ENCODE peak calls at places on chromosomes 3 and 15, in four cellular contexts. One of them, this sample, is unnamed.

GRCh38 chr3:73401058-73401457 is 223.7 kb downstream of the PDZRN3 start:
- DNase-seq in kidney: peak; percentile 86
- DNase-seq in brain microvascular endothelial cell: no peak
- DNase-seq in CD8-positive, alpha-beta T cell: no peak
- DNase-seq in this sample: no peak

GRCh38 chr3:59653405-59654119 is 603.7 kb upstream of the CFAP20DC start:
- DNase-seq in brain microvascular endothelial cell: no peak
- DNase-seq in CD8-positive, alpha-beta T cell: no peak
- DNase-seq in kidney: no peak
- DNase-seq in this sample: no peak

GRCh38 chr15:73782339-73782979 is 29.3 kb upstream of the INSYN1 start:
- DNase-seq in brain microvascular endothelial cell: no peak
- DNase-seq in kidney: no peak
- DNase-seq in CD8-positive, alpha-beta T cell: no peak
- DNase-seq in this sample: no peak

GRCh38 chr3:151579571-151580270 is 118.9 kb upstream of the IGSF10 start:
- DNase-seq in kidney: no peak
- DNase-seq in brain microvascular endothelial cell: no peak
- DNase-seq in CD8-positive, alpha-beta T cell: no peak
- DNase-seq in this sample: no peak

GRCh38 chr3:79392479-79392878 is 375.3 kb downstream of the ROBO1 start:
- DNase-seq in kidney: no peak
- DNase-seq in CD8-positive, alpha-beta T cell: no peak
- DNase-seq in brain microvascular endothelial cell: no peak
- DNase-seq in this sample: no peak

GRCh38 chr3:73513260-73513659 is 111.5 kb downstream of the PDZRN3 start:
- DNase-seq in brain microvascular endothelial cell: no peak
- DNase-seq in kidney: no peak
- DNase-seq in CD8-positive, alpha-beta T cell: no peak
- DNase-seq in this sample: no peak

GRCh38 chr15:68387288-68388143 is 44.4 kb downstream of the ITGA11 start:
- DNase-seq in kidney: no peak
- DNase-seq in CD8-positive, alpha-beta T cell: no peak
- DNase-seq in brain microvascular endothelial cell: no peak
- DNase-seq in this sample: no peak

GRCh38 chr3:116005404-116005803 is 382.1 kb downstream of the GAP43 start:
- DNase-seq in brain microvascular endothelial cell: peak; percentile 98
- DNase-seq in CD8-positive, alpha-beta T cell: no peak
- DNase-seq in kidney: no peak
- DNase-seq in this sample: peak; percentile 78

GRCh38 chr15:89335289-89336041 is 841 bp upstream of the POLG start:
- DNase-seq in CD8-positive, alpha-beta T cell: peak; percentile 56
- DNase-seq in brain microvascular endothelial cell: peak; percentile 7
- DNase-seq in kidney: no peak
- DNase-seq in this sample: peak; percentile 22

GRCh38 chr3:157418104-157418503 is 18.5 kb upstream of the PTX3 start:
- DNase-seq in CD8-positive, alpha-beta T cell: no peak
- DNase-seq in kidney: no peak
- DNase-seq in brain microvascular endothelial cell: no peak
- DNase-seq in this sample: no peak

GRCh38 chr15:32840481-32841245 is 122.9 kb downstream of the GREM1 start:
- DNase-seq in brain microvascular endothelial cell: no peak
- DNase-seq in kidney: no peak
- DNase-seq in CD8-positive, alpha-beta T cell: no peak
- DNase-seq in this sample: no peak

GRCh38 chr3:153785901-153786300 is 335.3 kb upstream of the ARHGEF26 start:
- DNase-seq in kidney: no peak
- DNase-seq in brain microvascular endothelial cell: no peak
- DNase-seq in CD8-positive, alpha-beta T cell: no peak
- DNase-seq in this sample: no peak

GRCh38 chr3:126983653-126984390 is 907 bp downstream of the PLXNA1 start:
- DNase-seq in CD8-positive, alpha-beta T cell: peak; percentile 46
- DNase-seq in kidney: no peak
- DNase-seq in brain microvascular endothelial cell: no peak
- DNase-seq in this sample: peak; percentile 96

GRCh38 chr3:33019981-33020380 is 68.5 kb downstream of the CCR4 start:
- DNase-seq in CD8-positive, alpha-beta T cell: no peak
- DNase-seq in brain microvascular endothelial cell: no peak
- DNase-seq in kidney: no peak
- DNase-seq in this sample: no peak

GRCh38 chr15:42832577-42832976 is 88.0 kb downstream of the TTBK2 start:
- DNase-seq in kidney: no peak
- DNase-seq in CD8-positive, alpha-beta T cell: no peak
- DNase-seq in brain microvascular endothelial cell: peak; percentile 88
- DNase-seq in this sample: peak; percentile 84

GRCh38 chr3:11769704-11770103 is 77.0 kb downstream of the TAMM41 start:
- DNase-seq in kidney: no peak
- DNase-seq in CD8-positive, alpha-beta T cell: no peak
- DNase-seq in brain microvascular endothelial cell: no peak
- DNase-seq in this sample: peak; percentile 54

GRCh38 chr3:11768604-11769003 is 78.1 kb downstream of the TAMM41 start:
- DNase-seq in brain microvascular endothelial cell: no peak
- DNase-seq in kidney: no peak
- DNase-seq in CD8-positive, alpha-beta T cell: no peak
- DNase-seq in this sample: no peak

GRCh38 chr3:11770105-11770476 is 76.6 kb downstream of the TAMM41 start:
- DNase-seq in CD8-positive, alpha-beta T cell: no peak
- DNase-seq in brain microvascular endothelial cell: no peak
- DNase-seq in kidney: no peak
- DNase-seq in this sample: no peak

GRCh38 chr3:11774296-11774877 is 72.3 kb downstream of the TAMM41 start:
- DNase-seq in CD8-positive, alpha-beta T cell: no peak
- DNase-seq in brain microvascular endothelial cell: peak; percentile 55
- DNase-seq in kidney: no peak
- DNase-seq in this sample: peak; percentile 83

DNA sequence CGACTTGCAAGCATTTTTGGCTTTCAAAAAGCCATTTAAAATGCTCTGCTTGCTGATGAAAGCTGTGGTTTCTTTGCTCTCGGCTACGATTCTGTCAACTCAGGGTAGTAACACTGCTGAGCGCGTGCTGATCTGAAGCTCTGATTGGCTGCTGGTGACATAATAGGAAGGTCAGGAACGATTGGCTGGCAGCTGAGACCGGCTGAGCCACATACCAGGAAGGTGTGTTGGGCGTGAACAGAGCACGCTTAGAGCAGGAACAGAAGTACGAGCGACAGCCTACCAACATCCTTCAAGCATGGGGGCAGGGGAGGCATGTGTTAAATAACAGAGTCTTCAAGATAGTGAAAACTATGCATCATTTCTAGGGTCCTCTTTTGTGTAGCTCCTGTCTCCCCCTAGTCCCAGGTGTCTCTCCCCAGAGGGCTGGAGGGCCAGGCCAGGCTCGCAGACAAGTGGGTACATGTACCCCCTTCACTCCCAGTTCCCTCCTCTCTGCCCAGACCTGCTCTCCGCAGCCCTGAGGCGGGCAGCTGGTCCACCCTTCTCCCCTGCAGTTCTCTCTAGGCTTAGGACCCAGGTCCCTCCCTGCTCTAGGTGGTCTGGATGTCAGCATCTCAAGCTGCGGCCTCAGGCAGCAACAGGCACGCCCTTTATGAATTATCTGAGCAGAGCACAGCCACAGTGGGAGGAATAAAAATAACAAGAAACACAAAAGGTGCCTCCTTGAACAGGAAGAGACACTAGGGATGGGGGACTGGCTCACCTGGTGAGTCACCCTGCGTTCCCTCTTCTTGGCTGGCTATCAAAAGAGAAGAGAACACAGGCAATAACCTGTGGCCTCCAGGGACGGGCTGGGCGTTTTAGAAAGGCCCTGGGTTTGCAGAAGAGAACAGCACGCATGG is 76.0 kb downstream of the TAMM41 start:
- DNase-seq in CD8-positive, alpha-beta T cell: peak; percentile 90
- DNase-seq in kidney: peak; percentile 90
- DNase-seq in brain microvascular endothelial cell: peak; percentile 84
- DNase-seq in this sample: peak; percentile 94
- H3K4me3 ChIP-seq in CD8-positive, alpha-beta T cell: peak overlapping the region; percentile 8
- H3K4me3 ChIP-seq in kidney: peak overlapping the region; percentile 5
- H3K4me3 ChIP-seq in brain microvascular endothelial cell: no peak overlapping the region
- H3K4me3 ChIP-seq in this sample: peak overlapping the region; percentile 57

GRCh38 chr15:69498282-69498681 is 45.7 kb downstream of the RPLP1 start:
- DNase-seq in kidney: no peak
- DNase-seq in brain microvascular endothelial cell: no peak
- DNase-seq in CD8-positive, alpha-beta T cell: no peak
- DNase-seq in this sample: no peak

GRCh38 chr15:69501456-69501855 is 48.8 kb downstream of the RPLP1 start:
- DNase-seq in brain microvascular endothelial cell: no peak
- DNase-seq in kidney: no peak
- DNase-seq in CD8-positive, alpha-beta T cell: no peak
- DNase-seq in this sample: no peak

GRCh38 chr15:69500339-69500738 is 47.7 kb downstream of the RPLP1 start:
- DNase-seq in CD8-positive, alpha-beta T cell: no peak
- DNase-seq in brain microvascular endothelial cell: no peak
- DNase-seq in kidney: no peak
- DNase-seq in this sample: no peak

GRCh38 chr15:69498987-69499386 is 46.4 kb downstream of the RPLP1 start:
- DNase-seq in kidney: no peak
- DNase-seq in CD8-positive, alpha-beta T cell: no peak
- DNase-seq in brain microvascular endothelial cell: no peak
- DNase-seq in this sample: no peak

GRCh38 chr15:69499521-69500201 is 47.0 kb downstream of the RPLP1 start:
- DNase-seq in kidney: no peak
- DNase-seq in brain microvascular endothelial cell: no peak
- DNase-seq in CD8-positive, alpha-beta T cell: no peak
- DNase-seq in this sample: no peak
- TF ChIP-seq CTCF in kidney: no peak
- TF ChIP-seq CTCF in brain microvascular endothelial cell: no peak
- TF ChIP-seq CTCF in CD8-positive, alpha-beta T cell: no peak
- TF ChIP-seq CTCF in this sample: no peak

GRCh38 chr3:37347941-37348340 is 173.6 kb upstream of the LRRFIP2 start:
- DNase-seq in kidney: no peak
- DNase-seq in CD8-positive, alpha-beta T cell: no peak
- DNase-seq in brain microvascular endothelial cell: no peak
- DNase-seq in this sample: no peak
- H3K4me3 ChIP-seq in kidney: no peak overlapping the region
- H3K4me3 ChIP-seq in CD8-positive, alpha-beta T cell: no peak overlapping the region
- H3K4me3 ChIP-seq in brain microvascular endothelial cell: no peak overlapping the region
- H3K4me3 ChIP-seq in this sample: no peak overlapping the region

GRCh38 chr3:88041005-88041404 is 17.8 kb downstream of the CGGBP1 start:
- DNase-seq in CD8-positive, alpha-beta T cell: no peak
- DNase-seq in kidney: no peak
- DNase-seq in brain microvascular endothelial cell: no peak
- DNase-seq in this sample: no peak
- TF ChIP-seq CTCF in CD8-positive, alpha-beta T cell: no peak
- TF ChIP-seq CTCF in kidney: no peak
- TF ChIP-seq CTCF in brain microvascular endothelial cell: no peak
- TF ChIP-seq CTCF in this sample: no peak

GRCh38 chr3:42600958-42601675 is 631 bp downstream of the NKTR start:
- DNase-seq in brain microvascular endothelial cell: peak; percentile 58
- DNase-seq in kidney: peak; percentile 91
- DNase-seq in CD8-positive, alpha-beta T cell: peak; percentile 42
- DNase-seq in this sample: peak; percentile 90

GRCh38 chr3:42605550-42606173 is 5.2 kb downstream of the NKTR start:
- DNase-seq in CD8-positive, alpha-beta T cell: no peak
- DNase-seq in brain microvascular endothelial cell: no peak
- DNase-seq in kidney: no peak
- DNase-seq in this sample: no peak

GRCh38 chr3:42602961-42603360 is 2.5 kb downstream of the NKTR start:
- DNase-seq in brain microvascular endothelial cell: no peak
- DNase-seq in kidney: no peak
- DNase-seq in CD8-positive, alpha-beta T cell: no peak
- DNase-seq in this sample: no peak

GRCh38 chr3:42600111-42600957 is at the start of gene NKTR:
- DNase-seq in kidney: peak; percentile 99
- DNase-seq in brain microvascular endothelial cell: peak; percentile 98
- DNase-seq in CD8-positive, alpha-beta T cell: peak; percentile 99
- DNase-seq in this sample: peak; percentile 92

DNA sequence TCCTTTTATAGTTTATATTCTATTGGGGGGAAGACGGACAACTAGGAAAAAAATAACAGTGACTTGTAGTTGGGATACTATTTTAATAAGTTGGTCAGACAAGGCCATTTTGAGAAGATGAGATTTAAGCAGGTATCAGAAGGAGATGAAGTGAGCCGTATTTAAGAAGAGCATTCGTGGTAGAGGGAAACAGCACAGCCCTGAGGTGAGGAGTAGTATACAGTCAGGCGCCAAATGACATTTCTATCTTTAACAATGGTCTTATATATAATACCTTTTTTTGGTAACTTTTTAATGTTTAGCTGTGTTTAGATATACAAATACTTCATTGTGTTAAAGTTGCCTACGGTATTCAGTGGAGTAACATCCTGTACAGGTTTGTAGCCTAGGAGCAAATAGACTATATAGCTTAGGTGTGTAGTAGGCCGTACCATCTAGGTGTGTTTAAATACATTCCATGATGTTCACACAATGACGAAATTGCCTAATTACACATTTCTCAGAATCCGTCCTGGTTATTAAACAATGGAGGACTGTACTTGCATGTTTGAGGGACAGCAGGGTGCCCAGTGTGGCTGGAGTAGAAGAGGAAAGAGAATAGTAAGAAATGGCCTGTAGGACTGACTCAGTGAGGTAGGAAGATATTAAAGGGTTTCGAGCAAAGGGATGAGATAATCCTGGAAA is 1.6 kb downstream of the NKTR start:
- DNase-seq in brain microvascular endothelial cell: no peak
- DNase-seq in kidney: no peak
- DNase-seq in CD8-positive, alpha-beta T cell: no peak
- DNase-seq in this sample: no peak
- H3K4me3 ChIP-seq in brain microvascular endothelial cell: peak overlapping the region; percentile 88
- H3K4me3 ChIP-seq in kidney: peak overlapping the region; percentile 74
- H3K4me3 ChIP-seq in CD8-positive, alpha-beta T cell: peak overlapping the region; percentile 56
- H3K4me3 ChIP-seq in this sample: peak overlapping the region; percentile 74

GRCh38 chr3:36993326-36994283 is at the start of gene MLH1:
- DNase-seq in kidney: peak; percentile 98
- DNase-seq in brain microvascular endothelial cell: peak; percentile 100
- DNase-seq in CD8-positive, alpha-beta T cell: peak; percentile 95
- DNase-seq in this sample: peak; percentile 94

GRCh38 chr3:36989568-36989967 is 3.4 kb downstream of the EPM2AIP1 start:
- DNase-seq in kidney: no peak
- DNase-seq in brain microvascular endothelial cell: no peak
- DNase-seq in CD8-positive, alpha-beta T cell: no peak
- DNase-seq in this sample: no peak

GRCh38 chr3:36991147-36991546 is 1.8 kb downstream of the EPM2AIP1 start:
- DNase-seq in CD8-positive, alpha-beta T cell: no peak
- DNase-seq in kidney: no peak
- DNase-seq in brain microvascular endothelial cell: no peak
- DNase-seq in this sample: no peak

GRCh38 chr3:36991923-36992805 is 767 bp downstream of the EPM2AIP1 start:
- DNase-seq in CD8-positive, alpha-beta T cell: no peak
- DNase-seq in brain microvascular endothelial cell: peak; percentile 54
- DNase-seq in kidney: no peak
- DNase-seq in this sample: no peak

DNA sequence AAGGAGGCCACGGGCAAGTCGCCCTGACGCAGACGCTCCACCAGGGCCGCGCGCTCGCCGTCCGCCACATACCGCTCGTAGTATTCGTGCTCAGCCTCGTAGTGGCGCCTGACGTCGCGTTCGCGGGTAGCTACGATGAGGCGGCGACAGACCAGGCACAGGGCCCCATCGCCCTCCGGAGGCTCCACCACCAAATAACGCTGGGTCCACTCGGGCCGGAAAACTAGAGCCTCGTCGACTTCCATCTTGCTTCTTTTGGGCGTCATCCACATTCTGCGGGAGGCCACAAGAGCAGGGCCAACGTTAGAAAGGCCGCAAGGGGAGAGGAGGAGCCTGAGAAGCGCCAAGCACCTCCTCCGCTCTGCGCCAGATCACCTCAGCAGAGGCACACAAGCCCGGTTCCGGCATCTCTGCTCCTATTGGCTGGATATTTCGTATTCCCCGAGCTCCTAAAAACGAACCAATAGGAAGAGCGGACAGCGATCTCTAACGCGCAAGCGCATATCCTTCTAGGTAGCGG is at the start of gene EPM2AIP1:
- DNase-seq in brain microvascular endothelial cell: no peak
- DNase-seq in kidney: peak; percentile 99
- DNase-seq in CD8-positive, alpha-beta T cell: peak; percentile 99
- DNase-seq in this sample: peak; percentile 96
- TF ChIP-seq CTCF in brain microvascular endothelial cell: peak; percentile 32
- TF ChIP-seq CTCF in kidney: peak; percentile 9
- TF ChIP-seq CTCF in CD8-positive, alpha-beta T cell: no peak
- TF ChIP-seq CTCF in this sample: no peak